ENCODE peak calls at places on chromosomes 5 and 9, in five cellular contexts. One of them, this sample, is unnamed.

GRCh38 chr5:66710557-66710956 is 114.4 kb downstream of the MAST4 start:
- DNase-seq in WTC11: no peak
- DNase-seq in GM23338: no peak
- DNase-seq in cardiac fibroblast: peak
- DNase-seq in GM20000: no peak
- DNase-seq in this sample: no peak

GRCh38 chr5:126680215-126680817 is 79.6 kb downstream of the PHAX start:
- DNase-seq in cardiac fibroblast: peak
- DNase-seq in WTC11: peak
- DNase-seq in GM20000: peak
- DNase-seq in GM23338: peak
- DNase-seq in this sample: peak

GRCh38 chr9:93452710-93453046 is 703 bp downstream of the FAM120AOS start:
- DNase-seq in WTC11: no peak
- DNase-seq in GM20000: no peak
- DNase-seq in GM23338: no peak
- DNase-seq in cardiac fibroblast: no peak
- DNase-seq in this sample: no peak

GRCh38 chr9:135136481-135136880 is 49.0 kb downstream of the OLFM1 start:
- DNase-seq in GM20000: no peak
- DNase-seq in cardiac fibroblast: no peak
- DNase-seq in GM23338: no peak
- DNase-seq in WTC11: no peak
- DNase-seq in this sample: no peak

GRCh38 chr5:167036585-167036984 is 1254.9 kb upstream of the WWC1 start:
- DNase-seq in cardiac fibroblast: no peak
- DNase-seq in GM20000: no peak
- DNase-seq in GM23338: no peak
- DNase-seq in WTC11: no peak
- DNase-seq in this sample: no peak

GRCh38 chr5:109570362-109570874 is 119.3 kb upstream of the MAN2A1 start:
- DNase-seq in cardiac fibroblast: no peak
- DNase-seq in GM20000: no peak
- DNase-seq in GM23338: no peak
- DNase-seq in WTC11: no peak
- DNase-seq in this sample: no peak

GRCh38 chr5:140108093-140109049 is 5.5 kb upstream of the PURA start:
- DNase-seq in WTC11: peak
- DNase-seq in GM20000: no peak
- DNase-seq in GM23338: peak
- DNase-seq in cardiac fibroblast: no peak
- DNase-seq in this sample: peak

GRCh38 chr5:150167163-150167798 is 703 bp downstream of the CDX1 start:
- DNase-seq in cardiac fibroblast: no peak
- DNase-seq in GM20000: no peak
- DNase-seq in GM23338: peak
- DNase-seq in WTC11: peak
- DNase-seq in this sample: no peak

GRCh38 chr9:75653750-75654149 is 236.7 kb upstream of the PCSK5 start:
- DNase-seq in GM20000: no peak
- DNase-seq in WTC11: no peak
- DNase-seq in GM23338: no peak
- DNase-seq in cardiac fibroblast: no peak
- DNase-seq in this sample: no peak

GRCh38 chr5:10902145-10902544 is 141.1 kb upstream of the DAP start:
- DNase-seq in GM23338: no peak
- DNase-seq in GM20000: no peak
- DNase-seq in cardiac fibroblast: no peak
- DNase-seq in WTC11: no peak
- DNase-seq in this sample: no peak

GRCh38 chr9:134552349-134552990 is 89.1 kb upstream of the COL5A1 start:
- DNase-seq in GM20000: no peak
- DNase-seq in WTC11: no peak
- DNase-seq in GM23338: no peak
- DNase-seq in cardiac fibroblast: no peak
- DNase-seq in this sample: peak

GRCh38 chr5:147822686-147823491 is 8.6 kb downstream of the SPINK1 start:
- DNase-seq in GM23338: peak
- DNase-seq in WTC11: peak
- DNase-seq in GM20000: peak
- DNase-seq in cardiac fibroblast: peak
- DNase-seq in this sample: peak

GRCh38 chr9:83509372-83509771 is 28.8 kb downstream of the FRMD3 start:
- DNase-seq in WTC11: no peak
- DNase-seq in GM20000: no peak
- DNase-seq in GM23338: peak
- DNase-seq in cardiac fibroblast: peak
- DNase-seq in this sample: no peak

GRCh38 chr5:94562327-94562971 is 56.0 kb downstream of the KIAA0825 start:
- DNase-seq in cardiac fibroblast: no peak
- DNase-seq in WTC11: no peak
- DNase-seq in GM23338: no peak
- DNase-seq in GM20000: no peak
- DNase-seq in this sample: no peak

GRCh38 chr9:19381656-19382055 is 1.6 kb upstream of the RPS6 start:
- DNase-seq in WTC11: no peak
- DNase-seq in GM20000: no peak
- DNase-seq in cardiac fibroblast: no peak
- DNase-seq in GM23338: no peak
- DNase-seq in this sample: no peak

GRCh38 chr5:150356575-150357284 is 767 bp upstream of the TCOF1 start:
- DNase-seq in cardiac fibroblast: no peak
- DNase-seq in WTC11: no peak
- DNase-seq in GM20000: no peak
- DNase-seq in GM23338: no peak
- DNase-seq in this sample: no peak

GRCh38 chr9:110048976-110049698 is 158.8 kb downstream of the C9orf152 start:
- DNase-seq in GM23338: peak
- DNase-seq in cardiac fibroblast: peak
- DNase-seq in WTC11: peak
- DNase-seq in GM20000: peak
- DNase-seq in this sample: peak

GRCh38 chr5:95900383-95900958 is 61.2 kb downstream of the ELL2 start:
- DNase-seq in GM23338: no peak
- DNase-seq in WTC11: no peak
- DNase-seq in GM20000: no peak
- DNase-seq in cardiac fibroblast: peak
- DNase-seq in this sample: no peak

GRCh38 chr9:128936171-128936865 is 11.1 kb downstream of the DOLK start:
- DNase-seq in WTC11: no peak
- DNase-seq in GM20000: no peak
- DNase-seq in GM23338: no peak
- DNase-seq in cardiac fibroblast: no peak
- DNase-seq in this sample: peak

GRCh38 chr5:124461857-124462423 is 284.5 kb downstream of the ZNF608 start:
- DNase-seq in GM20000: no peak
- DNase-seq in cardiac fibroblast: no peak
- DNase-seq in WTC11: no peak
- DNase-seq in GM23338: no peak
- DNase-seq in this sample: no peak

GRCh38 chr9:25939116-25939515 is 260.9 kb upstream of the TUSC1 start:
- DNase-seq in GM23338: no peak
- DNase-seq in GM20000: no peak
- DNase-seq in WTC11: no peak
- DNase-seq in cardiac fibroblast: no peak
- DNase-seq in this sample: no peak

GRCh38 chr9:117245225-117245624 is 169.6 kb downstream of the ASTN2 start:
- DNase-seq in GM23338: no peak
- DNase-seq in WTC11: no peak
- DNase-seq in GM20000: no peak
- DNase-seq in cardiac fibroblast: no peak
- DNase-seq in this sample: no peak

GRCh38 chr9:89365532-89365912 is 47.2 kb downstream of the SECISBP2 start:
- DNase-seq in WTC11: no peak
- DNase-seq in GM20000: no peak
- DNase-seq in GM23338: no peak
- DNase-seq in cardiac fibroblast: no peak
- DNase-seq in this sample: no peak

GRCh38 chr9:2800385-2801179 is 43.3 kb downstream of the PUM3 start:
- DNase-seq in cardiac fibroblast: peak
- DNase-seq in WTC11: no peak
- DNase-seq in GM20000: no peak
- DNase-seq in GM23338: no peak
- DNase-seq in this sample: no peak
- TF ChIP-seq CTCF in cardiac fibroblast: peak
- TF ChIP-seq CTCF in WTC11: no peak
- TF ChIP-seq CTCF in GM20000: no peak
- TF ChIP-seq CTCF in GM23338: peak
- TF ChIP-seq CTCF in this sample: no peak

GRCh38 chr9:137384116-137384756 is 38.7 kb downstream of the EXD3 start:
- DNase-seq in GM20000: no peak
- DNase-seq in GM23338: no peak
- DNase-seq in WTC11: peak
- DNase-seq in cardiac fibroblast: no peak
- DNase-seq in this sample: no peak
- TF ChIP-seq CTCF in GM20000: no peak
- TF ChIP-seq CTCF in GM23338: no peak
- TF ChIP-seq CTCF in WTC11: no peak
- TF ChIP-seq CTCF in cardiac fibroblast: no peak
- TF ChIP-seq CTCF in this sample: no peak

GRCh38 chr9:98861881-98862501 is 54.5 kb downstream of the GALNT12 start:
- DNase-seq in WTC11: no peak
- DNase-seq in cardiac fibroblast: peak
- DNase-seq in GM20000: no peak
- DNase-seq in GM23338: no peak
- DNase-seq in this sample: no peak

GRCh38 chr9:98864257-98865180 is 57.0 kb downstream of the GALNT12 start:
- DNase-seq in GM20000: no peak
- DNase-seq in cardiac fibroblast: peak
- DNase-seq in GM23338: no peak
- DNase-seq in WTC11: no peak
- DNase-seq in this sample: no peak

GRCh38 chr9:98862936-98863335 is 55.5 kb downstream of the GALNT12 start:
- DNase-seq in cardiac fibroblast: no peak
- DNase-seq in WTC11: no peak
- DNase-seq in GM23338: no peak
- DNase-seq in GM20000: no peak
- DNase-seq in this sample: no peak

GRCh38 chr9:98859941-98860340 is 52.5 kb downstream of the GALNT12 start:
- DNase-seq in WTC11: no peak
- DNase-seq in GM23338: no peak
- DNase-seq in GM20000: no peak
- DNase-seq in cardiac fibroblast: no peak
- DNase-seq in this sample: no peak

GRCh38 chr9:98860871-98861293 is 53.4 kb downstream of the GALNT12 start:
- DNase-seq in cardiac fibroblast: peak
- DNase-seq in WTC11: no peak
- DNase-seq in GM23338: peak
- DNase-seq in GM20000: no peak
- DNase-seq in this sample: no peak
- TF ChIP-seq CTCF in cardiac fibroblast: peak
- TF ChIP-seq CTCF in WTC11: no peak
- TF ChIP-seq CTCF in GM23338: peak
- TF ChIP-seq CTCF in GM20000: no peak
- TF ChIP-seq CTCF in this sample: no peak

GRCh38 chr9:91768977-91769916 is 180.8 kb downstream of the ROR2 start:
- DNase-seq in GM23338: no peak
- DNase-seq in GM20000: no peak
- DNase-seq in WTC11: no peak
- DNase-seq in cardiac fibroblast: no peak
- DNase-seq in this sample: no peak

GRCh38 chr9:91770229-91770628 is 179.8 kb downstream of the ROR2 start:
- DNase-seq in GM23338: no peak
- DNase-seq in GM20000: no peak
- DNase-seq in cardiac fibroblast: no peak
- DNase-seq in WTC11: no peak
- DNase-seq in this sample: no peak

GRCh38 chr9:91771864-91772263 is 178.2 kb downstream of the ROR2 start:
- DNase-seq in WTC11: no peak
- DNase-seq in cardiac fibroblast: no peak
- DNase-seq in GM23338: no peak
- DNase-seq in GM20000: no peak
- DNase-seq in this sample: no peak

GRCh38 chr9:91773166-91773565 is 176.9 kb downstream of the ROR2 start:
- DNase-seq in GM23338: no peak
- DNase-seq in GM20000: no peak
- DNase-seq in cardiac fibroblast: peak
- DNase-seq in WTC11: no peak
- DNase-seq in this sample: no peak

DNA sequence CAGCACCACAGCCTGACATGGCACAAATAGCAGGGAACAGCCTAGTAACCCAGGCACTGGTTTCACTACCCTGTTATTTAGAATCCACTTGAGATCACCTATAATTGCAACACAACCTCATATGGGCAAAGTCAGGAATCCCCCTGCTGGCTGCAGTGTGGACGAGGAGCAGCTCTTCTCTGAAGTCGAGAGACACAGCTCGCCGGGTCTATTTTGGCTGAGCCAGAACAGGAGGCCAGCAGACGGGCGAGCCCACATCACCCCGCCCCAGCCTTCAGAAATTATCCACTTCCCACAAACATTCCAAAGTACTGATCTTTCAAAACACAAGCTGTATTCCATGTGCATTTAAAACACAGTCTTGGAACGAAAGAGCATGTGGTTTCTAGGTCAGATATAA is 179.0 kb downstream of the ROR2 start:
- DNase-seq in GM20000: no peak
- DNase-seq in cardiac fibroblast: peak
- DNase-seq in GM23338: peak
- DNase-seq in WTC11: peak
- DNase-seq in this sample: no peak
- TF ChIP-seq CTCF in GM20000: no peak
- TF ChIP-seq CTCF in cardiac fibroblast: peak
- TF ChIP-seq CTCF in GM23338: peak
- TF ChIP-seq CTCF in WTC11: no peak
- TF ChIP-seq CTCF in this sample: no peak